ENCODE peak calls at places on chromosomes 5 and 9, in nine cellular contexts. C is spleen, D is sigmoid colon, N is stomach, F is GM23338, B is endothelial cell of umbilical vein, T is HCT116, S is SK-N-SH, P is breast epithelium. Q is an unnamed sample.

GRCh38 chr5:129063483-129064136 is 30.9 kb upstream of the ISOC1 start:
- DNase-seq in T (no peak), P (no peak), F (no peak), B (peak; percentile 74), N (no peak), S (peak; percentile 54), C (no peak), D (no peak), Q (no peak)

GRCh38 chr9:14533867-14534650 is 159.2 kb downstream of the ZDHHC21 start:
- DNase-seq in B (no peak), S (no peak), T (no peak), P (no peak), F (peak; percentile 8), C (no peak), N (no peak), D (no peak), Q (no peak)

GRCh38 chr9:126514037-126514821 is 99.5 kb upstream of the LMX1B start:
- DNase-seq in B (peak; percentile 53), S (peak; percentile 92), D (peak; percentile 70), C (peak; percentile 94), P (no peak), F (peak; percentile 87), T (peak; percentile 15), N (peak; percentile 59), Q (peak; percentile 59)

GRCh38 chr9:77575785-77576184 is 72.3 kb downstream of the GNA14 start:
- DNase-seq in F (peak; percentile 77), B (no peak), T (no peak), P (no peak), N (no peak), C (no peak), S (no peak), D (no peak), Q (no peak)

GRCh38 chr9:107534510-107535078 is 45.0 kb upstream of the KLF4 start:
- DNase-seq in N (no peak), P (no peak), F (no peak), B (no peak), C (no peak), T (no peak), S (no peak), D (no peak), Q (no peak)

GRCh38 chr9:129221233-129221632 is 43.2 kb upstream of the IER5L start:
- DNase-seq in P (no peak), D (no peak), S (no peak), N (no peak), F (no peak), T (no peak), B (no peak), C (no peak), Q (no peak)

GRCh38 chr5:95818181-95819147 is 4.1 kb downstream of the GLRX start:
- DNase-seq in N (peak; percentile 33), P (no peak), T (no peak), B (no peak), S (no peak), F (no peak), C (peak; percentile 84), D (no peak), Q (no peak)

GRCh38 chr9:78601957-78602565 is 305.1 kb downstream of the PSAT1 start:
- DNase-seq in S (peak; percentile 30), F (peak; percentile 65), P (no peak), N (no peak), T (peak; percentile 22), C (no peak), B (peak; percentile 70), D (no peak), Q (no peak)

GRCh38 chr5:111122398-111122797 is 30.2 kb downstream of the WDR36 start:
- DNase-seq in P (no peak), C (no peak), N (no peak), B (no peak), F (no peak), D (no peak), T (no peak), S (no peak), Q (no peak)

GRCh38 chr9:120892748-120893584 is 16.0 kb upstream of the PHF19 start:
- DNase-seq in B (peak; percentile 96), D (no peak), C (no peak), T (no peak), S (no peak), P (no peak), F (no peak), N (no peak), Q (no peak)

GRCh38 chr5:159178978-159179377 is 30.4 kb downstream of the RNF145 start:
- DNase-seq in S (no peak), F (no peak), D (no peak), P (no peak), N (no peak), B (peak; percentile 97), C (no peak), T (peak; percentile 75), Q (peak; percentile 14)

GRCh38 chr9:122348288-122348777 is 22.5 kb upstream of the PTGS1 start:
- DNase-seq in P (no peak), F (peak; percentile 33), D (peak; percentile 25), B (peak; percentile 39), S (no peak), T (no peak), C (peak; percentile 61), N (no peak), Q (no peak)

GRCh38 chr9:69097053-69097452 is 61.5 kb downstream of the FXN start:
- DNase-seq in T (no peak), N (no peak), P (no peak), B (peak; percentile 93), S (no peak), D (no peak), F (no peak), C (no peak), Q (no peak)

DNA sequence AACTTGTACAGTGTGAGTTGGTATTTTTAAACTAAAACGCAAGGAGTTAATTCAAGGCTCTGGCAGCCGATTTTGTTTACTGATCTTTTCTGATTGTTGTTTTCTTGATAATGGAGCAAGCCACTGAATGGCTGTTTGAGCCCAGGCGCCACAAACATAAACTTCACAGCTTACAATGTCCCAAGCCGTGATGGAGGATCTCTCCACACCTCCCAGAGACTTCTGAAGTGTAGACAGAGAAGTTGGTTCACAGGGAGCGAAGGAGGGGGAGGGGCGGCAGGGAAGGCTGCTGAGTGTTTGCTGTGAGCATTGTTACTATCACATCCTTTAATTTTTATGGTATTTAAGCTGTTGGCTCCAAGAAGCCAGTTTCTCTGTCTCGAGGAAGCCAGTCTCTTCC is 14.7 kb downstream of the ISL1 start:
- DNase-seq in N (no peak), P (no peak), D (no peak), F (peak; percentile 71), C (no peak), S (no peak), B (no peak), T (no peak), Q (no peak)
- TF ChIP-seq POLR2AphosphoS5 in N (no peak), P (no peak), D (no peak), F (no peak), C (no peak), S (no peak), B (no peak), T (no peak), Q (no peak)

DNA sequence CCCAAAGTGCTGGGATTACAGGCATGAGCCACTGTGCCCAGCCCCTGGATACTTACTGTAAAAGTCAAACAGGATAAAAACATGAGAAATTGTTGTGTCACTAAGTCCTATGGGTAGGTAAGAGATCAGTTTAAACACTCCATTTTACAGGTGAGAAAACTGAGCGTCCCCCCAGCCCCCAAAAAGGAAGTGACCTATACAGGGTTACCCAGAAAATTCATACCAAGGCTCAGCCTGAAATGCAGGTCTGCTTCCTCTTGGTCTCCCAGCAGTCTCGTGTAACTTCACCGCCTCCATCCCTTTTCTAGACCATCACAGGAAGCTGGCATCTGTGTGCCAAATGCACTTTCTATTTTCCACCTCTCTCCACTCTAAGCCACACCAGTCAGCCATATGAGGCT is 57.2 kb downstream of the TMOD1 start:
- DNase-seq in B (no peak), P (no peak), F (no peak), C (peak; percentile 31), T (no peak), N (no peak), D (no peak), S (no peak), Q (no peak)
- H3K4me1 ChIP-seq in B (peaks cover 11% of the 10 kb centered on the region), P (no peaks in the 10 kb centered on the region), F (peaks cover 15% of the 10 kb centered on the region), C (peaks cover 40% of the 10 kb centered on the region), T (no peaks in the 10 kb centered on the region), N (peaks cover 47% of the 10 kb centered on the region), D (no peaks in the 10 kb centered on the region), S (peaks cover 86% of the 10 kb centered on the region), Q (peaks cover 8% of the 10 kb centered on the region)

DNA sequence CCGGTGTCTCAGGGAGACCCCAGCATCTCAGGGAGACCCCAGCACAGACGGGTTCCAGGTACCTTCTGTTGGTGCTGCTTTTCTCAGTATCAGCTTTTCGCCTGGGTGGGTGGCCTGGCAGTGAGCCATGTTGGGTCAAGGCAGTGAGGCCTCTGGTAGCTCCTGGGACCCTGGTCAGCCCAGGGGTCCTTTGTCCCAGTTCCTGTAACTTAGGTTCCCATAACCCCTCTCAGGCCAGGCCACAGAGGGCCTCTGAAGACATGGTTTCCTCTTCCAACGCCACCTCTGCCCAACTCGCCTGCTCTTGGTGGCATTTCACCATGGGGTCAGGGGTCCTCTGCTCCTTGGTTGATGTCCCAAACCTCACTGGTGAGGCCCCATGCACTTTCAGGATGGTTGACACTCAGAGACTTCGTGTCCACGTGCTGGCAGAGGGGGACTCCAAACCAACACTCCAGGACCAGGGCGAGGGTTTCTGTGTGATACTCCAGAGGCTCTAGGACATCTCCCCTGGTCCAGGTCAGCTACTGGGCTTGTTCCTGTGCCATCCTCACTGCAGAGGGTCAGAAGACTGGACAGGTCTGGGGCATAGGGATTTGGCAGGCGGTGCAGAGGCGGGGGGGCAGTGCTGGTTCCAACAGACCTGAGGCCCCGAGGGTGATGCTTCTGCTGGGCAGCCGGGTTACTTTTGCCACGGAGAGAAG is 29.5 kb downstream of the TRIP13 start:
- DNase-seq in S (no peak), C (peak; percentile 53), D (no peak), P (no peak), F (no peak), T (no peak), N (no peak), B (no peak), Q (no peak)
- TF ChIP-seq POLR2AphosphoS5 in S (no peak), C (no peak), D (no peak), P (no peak), F (no peak), T (no peak), N (no peak), B (no peak), Q (no peak)

GRCh38 chr9:99051353-99051752 is 53.6 kb upstream of the TGFBR1 start:
- DNase-seq in P (no peak), C (no peak), B (no peak), N (no peak), T (no peak), S (no peak), F (no peak), D (no peak), Q (no peak)

GRCh38 chr9:99050924-99051323 is 54.0 kb upstream of the TGFBR1 start:
- DNase-seq in C (no peak), P (no peak), S (no peak), D (no peak), N (no peak), B (no peak), T (no peak), F (no peak), Q (no peak)

GRCh38 chr9:99049228-99049627 is 55.7 kb upstream of the TGFBR1 start:
- DNase-seq in F (no peak), P (no peak), B (no peak), C (no peak), D (no peak), N (no peak), T (no peak), S (no peak), Q (no peak)

GRCh38 chr9:99049641-99050040 is 55.3 kb upstream of the TGFBR1 start:
- DNase-seq in S (no peak), C (no peak), T (no peak), F (no peak), N (no peak), B (no peak), D (no peak), P (no peak), Q (no peak)

GRCh38 chr9:99050292-99050911 is 54.5 kb upstream of the TGFBR1 start:
- DNase-seq in F (no peak), N (no peak), B (no peak), C (no peak), P (no peak), T (no peak), S (no peak), D (no peak), Q (no peak)
- H3K4me1 ChIP-seq in F (no peaks in the 10 kb centered on the region), N (peaks cover 12% of the 10 kb centered on the region), B (no peaks in the 10 kb centered on the region), C (peaks cover 21% of the 10 kb centered on the region), P (no peaks in the 10 kb centered on the region), T (peaks cover 5% of the 10 kb centered on the region), S (no peaks in the 10 kb centered on the region), D (no peaks in the 10 kb centered on the region), Q (no peaks in the 10 kb centered on the region)

Q was measured in transverse colon.